ENCODE peak calls at places on chromosomes 16 and 17, in nine cellular contexts. O, U, T, L, Y, X, G, A and I are unnamed samples. For H3K4me1, the result is how much of the 10 kb centered on the place peaks cover.

GRCh38 chr17:59073972-59074371 is 32.7 kb downstream of the TRIM37 start:
- DNase-seq in O (no peak), U (no peak), T (no peak), L (no peak), Y (no peak), X (no peak), G (no peak), A (no peak), I (no peak)

GRCh38 chr16:53926209-53926608 is 222.3 kb downstream of the FTO start:
- DNase-seq in O (no peak), U (no peak), T (no peak), L (no peak), Y (no peak), X (no peak), G (no peak), A (no peak), I (no peak)

GRCh38 chr17:50468120-50469004 is at the start of gene CHAD:
- DNase-seq in O (no peak), U (peak), T (peak), L (no peak), Y (no peak), X (no peak), G (peak), A (no peak), I (no peak)

GRCh38 chr16:66568355-66568754 is 2.1 kb downstream of the CMTM1 start:
- DNase-seq in O (no peak), U (no peak), T (no peak), L (no peak), Y (no peak), X (no peak), G (no peak), A (peak), I (no peak)

GRCh38 chr17:76702941-76703637 is 7.7 kb downstream of the MXRA7 start:
- DNase-seq in O (no peak), U (no peak), T (no peak), L (peak), Y (no peak), X (no peak), G (no peak), A (no peak), I (peak)

GRCh38 chr16:1990336-1991134 is 765 bp downstream of the SYNGR3 start:
- DNase-seq in O (no peak), U (peak), T (peak), L (no peak), Y (peak), X (no peak), G (no peak), A (no peak), I (no peak)

GRCh38 chr17:15483416-15483815 is 16.0 kb upstream of the CDRT4 start:
- DNase-seq in O (no peak), U (no peak), T (no peak), L (no peak), Y (no peak), X (no peak), G (no peak), A (no peak), I (no peak)

GRCh38 chr17:78317817-78318400 is 42.0 kb downstream of the SOCS3 start:
- DNase-seq in O (no peak), U (no peak), T (no peak), L (no peak), Y (no peak), X (no peak), G (no peak), A (no peak), I (no peak)

GRCh38 chr17:34222732-34223486 is 32.2 kb upstream of the CCL2 start:
- DNase-seq in O (no peak), U (no peak), T (no peak), L (no peak), Y (no peak), X (no peak), G (no peak), A (no peak), I (no peak)

GRCh38 chr16:68079616-68080344 is 5.4 kb upstream of the NFATC3 start:
- DNase-seq in O (no peak), U (peak), T (no peak), L (peak), Y (peak), X (no peak), G (peak), A (no peak), I (peak)

GRCh38 chr17:48330386-48330785 is 99.6 kb downstream of the SKAP1 start:
- DNase-seq in O (no peak), U (no peak), T (no peak), L (no peak), Y (no peak), X (peak), G (no peak), A (no peak), I (no peak)

GRCh38 chr17:67044940-67045339 is 586 bp downstream of the CACNG1 start:
- DNase-seq in O (no peak), U (no peak), T (no peak), L (no peak), Y (no peak), X (no peak), G (peak), A (no peak), I (no peak)

GRCh38 chr16:67155305-67156145 is 4.2 kb downstream of the TRADD start:
- DNase-seq in O (no peak), U (peak), T (peak), L (peak), Y (peak), X (peak), G (peak), A (peak), I (peak)

DNA sequence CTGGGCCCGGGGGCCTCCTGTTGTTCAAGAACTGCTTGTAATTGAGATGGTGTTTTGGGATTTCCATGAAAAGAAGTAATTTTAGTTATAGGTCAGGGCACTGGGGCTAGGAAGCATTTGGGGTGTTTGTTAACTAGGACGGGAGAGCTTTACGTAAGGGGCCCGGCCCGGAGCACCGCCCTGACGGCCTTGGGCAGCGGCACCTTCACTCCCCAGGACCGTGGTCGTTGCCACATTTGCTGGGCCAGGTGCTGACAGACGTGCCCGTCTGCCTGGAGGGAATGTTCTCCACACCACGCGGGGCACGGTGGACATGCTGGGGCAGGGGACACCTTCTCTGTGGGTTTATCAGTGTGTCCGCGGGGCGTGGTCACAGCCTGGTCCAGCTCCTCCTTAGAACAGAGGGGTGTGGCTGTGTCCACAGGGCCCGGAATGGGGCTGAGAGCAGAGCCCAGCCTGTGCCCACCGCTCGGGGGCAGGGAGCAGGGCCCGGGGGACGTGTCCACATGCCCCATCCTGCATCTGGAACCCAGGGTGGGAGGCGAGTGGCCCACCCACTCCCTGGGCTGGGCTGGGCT is 57.7 kb downstream of the BAIAP2 start:
- DNase-seq in O (no peak), U (no peak), T (no peak), L (no peak), Y (no peak), X (no peak), G (no peak), A (no peak), I (no peak)
- H3K4me1 ChIP-seq in O (under half), U (under half), T (under half), L (under half), Y (under half), X (half or more), G (under half), A (half or more), I (under half)

DNA sequence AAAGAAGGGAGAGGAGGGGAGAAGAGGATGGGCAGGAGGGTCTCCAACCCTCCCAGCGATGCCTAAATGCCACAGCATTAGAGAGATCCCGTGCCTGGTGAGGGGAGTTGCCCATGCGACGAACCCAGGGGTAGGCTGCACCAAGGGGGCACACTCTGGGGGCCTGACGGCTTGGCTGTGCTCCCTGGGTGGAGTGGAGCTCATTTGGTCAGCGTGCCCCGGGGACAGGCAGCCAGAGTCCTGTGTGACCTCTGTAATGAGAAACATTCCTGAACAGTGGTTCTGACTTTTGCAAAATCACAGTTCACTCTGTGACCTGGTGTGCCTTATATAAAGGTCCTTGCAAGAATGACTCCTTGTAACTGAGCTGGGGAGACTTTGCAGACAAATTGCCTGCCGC is 205.0 kb upstream of the N4BP1 start:
- DNase-seq in O (no peak), U (no peak), T (no peak), L (no peak), Y (no peak), X (no peak), G (no peak), A (no peak), I (no peak)
- H3K4me1 ChIP-seq in O (under half), U (under half), T (under half), L (under half), Y (under half), X (under half), G (under half), A (under half), I (under half)

GRCh38 chr17:72512649-72513556 is 392.1 kb downstream of the SOX9 start:
- DNase-seq in O (no peak), U (no peak), T (no peak), L (no peak), Y (no peak), X (no peak), G (no peak), A (no peak), I (no peak)
- H3K4me1 ChIP-seq in O (under half), U (under half), T (under half), L (under half), Y (under half), X (half or more), G (under half), A (under half), I (under half)

DNA sequence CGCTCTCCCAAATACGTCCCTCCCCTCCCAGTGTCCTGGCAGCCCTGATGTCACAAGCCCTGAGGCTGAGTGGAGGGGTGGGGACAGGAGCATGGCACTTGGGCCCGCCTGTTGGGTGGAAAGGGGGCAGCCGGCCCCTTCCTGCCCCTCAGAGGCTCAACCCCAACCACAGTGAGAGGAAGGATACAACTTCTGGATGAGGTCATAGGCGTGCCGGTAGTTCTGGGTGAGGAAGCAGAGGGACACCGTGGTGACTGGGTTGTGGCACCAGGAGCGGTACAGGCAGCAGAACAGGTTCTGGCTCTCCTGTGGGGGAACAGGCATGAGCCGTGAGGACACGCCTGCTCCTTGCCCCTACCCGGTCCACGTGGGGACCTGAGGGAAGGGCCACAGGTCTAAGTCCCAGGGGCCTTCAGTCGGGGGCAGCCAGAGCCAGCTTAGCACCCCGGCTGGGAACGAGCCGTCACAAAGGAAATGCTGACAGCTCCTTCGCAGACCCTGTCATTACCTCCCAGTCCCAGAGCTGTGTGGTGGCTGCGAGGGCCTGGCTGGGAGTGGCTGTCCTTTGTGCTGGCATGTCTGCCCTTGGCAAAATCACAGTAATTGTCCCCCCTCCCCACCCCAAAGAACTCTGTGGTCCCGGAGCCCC is 11.2 kb upstream of the MTSS2 start:
- DNase-seq in O (no peak), U (no peak), T (no peak), L (no peak), Y (no peak), X (no peak), G (no peak), A (no peak), I (peak)
- H3K4me1 ChIP-seq in O (half or more), U (under half), T (under half), L (under half), Y (under half), X (half or more), G (half or more), A (half or more), I (under half)